ENCODE peak calls at places on chromosome 2, in eight cellular contexts. A is A549, M is tibial nerve, C is upper lobe of left lung, E is suprapubic skin, B is stomach, Y is ovary, R is SK-N-SH. T is an unnamed sample.

GRCh38 chr2:84735383-84735782 is 145.5 kb downstream of the TRABD2A start:
- DNase-seq in A (no peak), M (no peak), C (no peak), E (no peak), B (no peak), Y (no peak), R (no peak), T (no peak)

GRCh38 chr2:48419884-48420511 is 110.0 kb upstream of the STON1 start:
- DNase-seq in A (no peak), M (no peak), C (peak; percentile 64), E (no peak), B (no peak), Y (peak; percentile 26), R (no peak), T (no peak)

GRCh38 chr2:221716434-221717303 is 144.6 kb upstream of the EPHA4 start:
- DNase-seq in A (peak; percentile 31), M (no peak), C (no peak), E (no peak), B (no peak), Y (no peak), R (no peak), T (peak; percentile 22)

GRCh38 chr2:14232212-14232611 is 400.3 kb upstream of the LRATD1 start:
- DNase-seq in A (no peak), M (no peak), C (no peak), E (no peak), B (no peak), Y (no peak), R (no peak), T (no peak)

GRCh38 chr2:5867045-5867444 is 174.9 kb downstream of the SOX11 start:
- DNase-seq in A (no peak), M (no peak), C (peak; percentile 36), E (no peak), B (no peak), Y (no peak), R (no peak), T (no peak)

GRCh38 chr2:27255660-27256059 is 7.2 kb downstream of the SLC30A3 start:
- DNase-seq in A (no peak), M (no peak), C (no peak), E (no peak), B (no peak), Y (no peak), R (no peak), T (no peak)

GRCh38 chr2:130391872-130392670 is 36.2 kb downstream of the PTPN18 start:
- DNase-seq in A (no peak), M (no peak), C (peak; percentile 68), E (no peak), B (no peak), Y (no peak), R (peak; percentile 58), T (no peak)

GRCh38 chr2:174025271-174026121 is 60.3 kb upstream of the SP3 start:
- DNase-seq in A (no peak), M (peak; percentile 92), C (peak; percentile 83), E (peak; percentile 91), B (peak; percentile 46), Y (peak; percentile 58), R (peak; percentile 76), T (peak; percentile 65)

GRCh38 chr2:49210191-49210590 is 55.9 kb upstream of the FSHR start:
- DNase-seq in A (no peak), M (no peak), C (no peak), E (no peak), B (peak; percentile 27), Y (no peak), R (no peak), T (no peak)

GRCh38 chr2:117973498-117974082 is 40.3 kb downstream of the CCDC93 start:
- DNase-seq in A (no peak), M (no peak), C (no peak), E (no peak), B (no peak), Y (no peak), R (peak; percentile 44), T (no peak)

GRCh38 chr2:128306931-128307460 is 11.7 kb downstream of the HS6ST1 start:
- DNase-seq in A (no peak), M (no peak), C (peak; percentile 52), E (no peak), B (no peak), Y (peak; percentile 45), R (no peak), T (no peak)

GRCh38 chr2:158822212-158822611 is 27.1 kb downstream of the DAPL1 start:
- DNase-seq in A (no peak), M (no peak), C (no peak), E (no peak), B (no peak), Y (no peak), R (no peak), T (no peak)

GRCh38 chr2:66346241-66346664 is 88.7 kb upstream of the MEIS1 start:
- DNase-seq in A (no peak), M (no peak), C (no peak), E (no peak), B (no peak), Y (no peak), R (no peak), T (no peak)

GRCh38 chr2:136065384-136065783 is 52.6 kb downstream of the CXCR4 start:
- DNase-seq in A (no peak), M (no peak), C (no peak), E (no peak), B (no peak), Y (no peak), R (no peak), T (no peak)

GRCh38 chr2:201130524-201131186 is 14.7 kb downstream of the CFLAR start:
- DNase-seq in A (no peak), M (no peak), C (no peak), E (no peak), B (no peak), Y (no peak), R (no peak), T (no peak)

GRCh38 chr2:109379507-109379906 is 234.3 kb downstream of the SEPTIN10 start:
- DNase-seq in A (no peak), M (no peak), C (no peak), E (peak; percentile 49), B (peak; percentile 7), Y (no peak), R (no peak), T (no peak)

GRCh38 chr2:60556998-60557955 is 3.8 kb upstream of the BCL11A start:
- DNase-seq in A (no peak), M (no peak), C (peak; percentile 25), E (no peak), B (no peak), Y (no peak), R (no peak), T (no peak)

GRCh38 chr2:182181381-182181780 is 195.7 kb downstream of the PPP1R1C start:
- DNase-seq in A (no peak), M (no peak), C (no peak), E (no peak), B (no peak), Y (no peak), R (no peak), T (no peak)

GRCh38 chr2:48412409-48413259 is 117.3 kb upstream of the STON1 start:
- DNase-seq in A (no peak), M (no peak), C (no peak), E (no peak), B (no peak), Y (no peak), R (no peak), T (no peak)

GRCh38 chr2:173452436-173452835 is 97.8 kb downstream of the CDCA7 start:
- DNase-seq in A (no peak), M (no peak), C (no peak), E (no peak), B (no peak), Y (no peak), R (no peak), T (no peak)

GRCh38 chr2:98912957-98913915 is 22.8 kb downstream of the CRACDL start:
- DNase-seq in A (no peak), M (no peak), C (peak; percentile 49), E (peak; percentile 79), B (peak; percentile 24), Y (no peak), R (no peak), T (no peak)

GRCh38 chr2:158835431-158835830 is 40.3 kb downstream of the DAPL1 start:
- DNase-seq in A (no peak), M (no peak), C (no peak), E (no peak), B (no peak), Y (no peak), R (no peak), T (no peak)

GRCh38 chr2:239593455-239593854 is 192.6 kb upstream of the HDAC4 start:
- DNase-seq in A (no peak), M (no peak), C (peak; percentile 22), E (no peak), B (no peak), Y (peak; percentile 2), R (no peak), T (no peak)
- H3K27ac ChIP-seq in A (no peak overlapping the region), M (no peak overlapping the region), C (no peak overlapping the region), E (no peak overlapping the region), B (no peak overlapping the region), Y (no peak overlapping the region), R (no peak overlapping the region), T (no peak overlapping the region)

DNA sequence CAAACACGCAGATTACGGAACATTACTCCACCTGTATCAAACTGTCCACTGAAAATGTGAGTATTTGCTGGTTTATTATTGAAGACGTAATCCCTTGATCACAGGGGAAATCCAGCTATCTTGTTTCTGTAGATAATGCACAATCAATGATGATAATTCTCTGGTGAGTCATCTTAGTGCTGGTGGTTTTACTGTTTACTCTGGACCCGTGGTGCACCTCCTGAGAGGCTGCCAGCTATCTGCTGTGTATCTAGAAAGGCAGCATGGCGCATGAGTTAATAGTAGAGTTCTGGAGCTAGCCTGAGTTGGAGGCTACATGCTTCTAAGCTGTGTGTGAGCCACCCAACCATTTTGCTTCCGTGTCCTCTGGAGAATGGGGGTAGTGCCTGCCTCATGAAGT is 6.5 kb downstream of the NCAPH start:
- DNase-seq in A (peak; percentile 56), M (no peak), C (no peak), E (no peak), B (no peak), Y (no peak), R (no peak), T (no peak)
- TF ChIP-seq EP300 in A (no peak), M (no peak), C (no peak), E (no peak), B (no peak), Y (no peak), R (peak; percentile 30), T (no peak)

DNA sequence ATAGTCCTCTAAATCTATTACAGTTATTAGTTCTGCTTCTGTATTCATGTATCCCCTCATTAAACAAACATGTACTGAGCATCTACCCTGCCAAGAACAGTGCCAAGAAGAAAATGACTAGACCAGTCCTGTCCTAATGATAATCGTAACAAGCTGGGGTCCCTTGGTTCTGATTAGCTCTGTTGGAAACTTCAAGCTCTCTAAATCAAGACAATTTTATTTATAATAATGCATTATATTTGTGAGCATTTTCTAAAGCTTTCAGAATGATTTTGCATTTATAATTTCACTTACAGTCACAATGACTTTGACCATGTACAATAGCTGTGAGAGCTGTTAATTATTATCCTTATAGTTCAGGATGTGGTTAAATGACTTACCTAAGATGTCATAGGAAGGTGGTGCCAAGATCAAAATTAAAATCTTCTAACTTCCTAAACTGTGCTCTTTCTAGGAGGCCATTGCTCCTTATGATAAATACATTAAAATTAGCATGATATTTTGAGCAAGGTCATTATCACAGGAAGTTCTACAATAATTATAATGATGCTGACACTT is 336.5 kb upstream of the SLC39A10 start:
- DNase-seq in A (no peak), M (no peak), C (no peak), E (no peak), B (no peak), Y (no peak), R (no peak), T (no peak)
- H3K4me1 ChIP-seq in A (peaks cover 53% of the 10 kb centered on the region), M (no peaks in the 10 kb centered on the region), C (no peaks in the 10 kb centered on the region), E (peaks cover 5% of the 10 kb centered on the region), B (no peaks in the 10 kb centered on the region), Y (no peaks in the 10 kb centered on the region), R (no peaks in the 10 kb centered on the region), T (peaks cover 2% of the 10 kb centered on the region)

GRCh38 chr2:111244864-111245263 is 124.2 kb downstream of the BCL2L11 start:
- DNase-seq in A (no peak), M (no peak), C (no peak), E (no peak), B (no peak), Y (no peak), R (no peak), T (no peak)
- H3K27ac ChIP-seq in A (no peak overlapping the region), M (no peak overlapping the region), C (no peak overlapping the region), E (no peak overlapping the region), B (no peak overlapping the region), Y (no peak overlapping the region), R (no peak overlapping the region), T (no peak overlapping the region)

T was measured in transverse colon.